ENCODE peak calls at places on chromosomes 6 and 20, in ten cellular contexts. O is uterus, S is body of pancreas, N is spleen, U is heart left ventricle, X is neural progenitor cell, F is PC-9, T is fibroblast of lung, P is A549, Z is endodermal cell. C is an unnamed sample.

GRCh38 chr6:167795874-167796667 is 30.6 kb upstream of the AFDN start:
- DNase-seq in Z (no peak), S (peak; percentile 67), F (peak; percentile 46), N (peak; percentile 77), T (no peak), P (no peak), U (peak; percentile 81), O (no peak), X (no peak), C (no peak)

GRCh38 chr6:74931567-74931966 is 274.3 kb downstream of the COL12A1 start:
- DNase-seq in S (no peak), O (no peak), U (no peak), X (no peak), F (no peak), N (no peak), P (no peak), Z (no peak), T (peak; percentile 91), C (no peak)

GRCh38 chr6:117425431-117426153 is at the start of gene ROS1:
- DNase-seq in X (no peak), P (no peak), T (no peak), N (no peak), O (no peak), U (no peak), S (no peak), F (no peak), Z (no peak), C (no peak)

GRCh38 chr6:149273318-149273717 is 44.2 kb upstream of the TAB2 start:
- DNase-seq in F (no peak), T (no peak), X (no peak), Z (no peak), P (no peak), U (peak; percentile 41), O (no peak), N (peak; percentile 88), S (peak; percentile 21), C (peak; percentile 73)

GRCh38 chr6:44245912-44246662 is 814 bp upstream of the HSP90AB1 start:
- DNase-seq in P (peak; percentile 91), O (peak; percentile 86), N (peak; percentile 96), U (peak; percentile 95), X (peak; percentile 95), T (peak; percentile 86), S (peak; percentile 93), F (peak; percentile 92), Z (peak; percentile 100), C (peak; percentile 97)

GRCh38 chr20:9458075-9458818 is 56.1 kb upstream of the LAMP5 start:
- DNase-seq in X (peak; percentile 68), S (peak; percentile 34), U (no peak), N (no peak), P (peak; percentile 38), F (no peak), T (no peak), O (no peak), Z (peak; percentile 76), C (no peak)

GRCh38 chr6:42417641-42418112 is 34.0 kb downstream of the TRERF1 start:
- DNase-seq in S (no peak), P (no peak), X (no peak), N (peak; percentile 66), O (no peak), T (peak; percentile 78), U (no peak), Z (no peak), F (no peak), C (no peak)

GRCh38 chr6:28001751-28002150 is 44.7 kb downstream of the OR2B6 start:
- DNase-seq in P (no peak), N (no peak), S (no peak), Z (no peak), F (no peak), T (no peak), X (no peak), U (no peak), O (no peak), C (no peak)

GRCh38 chr20:535958-536357 is 7.6 kb downstream of the CSNK2A1 start:
- DNase-seq in N (no peak), T (peak; percentile 33), Z (no peak), P (no peak), U (no peak), X (no peak), F (peak; percentile 27), O (no peak), S (peak; percentile 38), C (no peak)

GRCh38 chr6:53483423-53484353 is 61.2 kb downstream of the GCLC start:
- DNase-seq in N (peak; percentile 83), Z (no peak), T (peak; percentile 17), F (no peak), P (no peak), U (peak; percentile 69), O (peak; percentile 31), S (peak; percentile 26), X (no peak), C (no peak)

GRCh38 chr20:58251979-58252591 is 23.6 kb upstream of the ANKRD60 start:
- DNase-seq in T (peak; percentile 91), Z (no peak), S (no peak), P (peak; percentile 93), F (peak; percentile 37), N (no peak), U (no peak), O (no peak), X (no peak), C (no peak)

GRCh38 chr20:40999841-41000240 is 28.8 kb upstream of the TOP1 start:
- DNase-seq in U (no peak), P (no peak), N (no peak), F (no peak), Z (no peak), S (no peak), T (no peak), O (no peak), X (no peak), C (no peak)

GRCh38 chr6:136067731-136068341 is 182.3 kb downstream of the MTFR2 start:
- DNase-seq in P (no peak), N (no peak), Z (peak; percentile 79), X (peak; percentile 41), S (peak; percentile 6), U (no peak), O (no peak), F (peak; percentile 43), T (peak; percentile 82), C (no peak)

GRCh38 chr6:45613678-45614077 is 235.9 kb upstream of the SUPT3H start:
- DNase-seq in T (no peak), U (peak; percentile 42), P (no peak), Z (no peak), S (peak; percentile 12), O (peak; percentile 22), F (no peak), N (no peak), X (no peak), C (no peak)

GRCh38 chr6:77015350-77015749 is 447.9 kb downstream of the HTR1B start:
- DNase-seq in O (no peak), P (no peak), Z (no peak), T (peak; percentile 56), F (no peak), N (no peak), S (no peak), X (no peak), U (no peak), C (no peak)

GRCh38 chr20:45073182-45073581 is 27.7 kb downstream of the KCNS1 start:
- DNase-seq in T (peak; percentile 69), N (no peak), F (no peak), O (no peak), Z (no peak), U (no peak), X (no peak), S (no peak), P (no peak), C (no peak)

DNA sequence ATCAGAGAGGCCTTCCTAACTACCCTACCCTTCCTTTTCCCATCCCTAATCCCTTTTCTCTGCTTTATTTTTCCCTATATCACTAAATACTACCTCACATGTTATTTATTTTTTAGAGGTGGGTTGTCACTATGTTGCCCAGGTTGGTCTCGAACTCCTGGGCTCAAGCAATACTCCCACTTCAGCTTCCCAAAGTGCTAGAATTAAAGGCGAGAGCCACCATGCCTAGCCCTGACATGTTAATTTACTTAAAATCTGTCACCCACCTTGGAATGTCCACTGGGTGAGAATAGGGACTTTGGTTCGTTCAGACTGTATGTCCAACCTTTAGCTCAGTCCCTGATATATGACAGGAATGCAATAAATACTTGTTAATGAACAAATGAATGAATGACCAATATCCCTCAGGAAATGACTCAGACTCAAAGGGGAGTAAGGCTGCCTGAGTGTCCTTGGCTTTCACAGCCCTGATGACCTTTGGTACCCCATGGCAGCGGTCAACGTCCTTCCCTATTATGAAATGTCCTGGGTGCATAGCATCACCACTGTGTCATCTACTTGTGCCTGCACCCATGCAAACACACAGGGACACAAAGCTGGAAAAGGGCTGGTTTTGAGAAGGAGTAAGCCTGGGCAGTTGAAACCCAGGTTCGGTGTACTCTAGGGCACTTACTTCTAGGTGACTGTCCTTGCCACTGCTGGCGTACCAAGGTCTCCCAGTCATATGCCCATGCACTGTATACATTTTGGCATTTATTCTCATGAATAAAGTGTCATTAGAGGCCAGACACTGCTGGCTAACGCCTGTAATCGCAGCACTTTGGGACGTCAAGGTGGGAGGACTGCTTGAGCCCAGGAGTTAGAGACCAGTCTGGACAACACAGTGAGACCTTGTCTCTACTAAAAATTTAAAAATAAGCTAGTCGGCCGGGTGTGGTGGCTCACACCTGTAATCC is 26.5 kb downstream of the BCL2L1 start:
- DNase-seq in S (no peak), F (peak; percentile 85), P (peak; percentile 92), O (no peak), U (no peak), T (peak; percentile 74), N (no peak), X (no peak), Z (no peak), C (no peak)
- H3K4me1 ChIP-seq in S (peaks cover 77% of the 10 kb centered on the region), F (peaks cover 87% of the 10 kb centered on the region), P (peaks cover 100% of the 10 kb centered on the region), O (peaks cover 9% of the 10 kb centered on the region), U (peaks cover 90% of the 10 kb centered on the region), T (peaks cover 33% of the 10 kb centered on the region), N (peaks cover 92% of the 10 kb centered on the region), X (peaks cover 17% of the 10 kb centered on the region), Z (peaks cover 7% of the 10 kb centered on the region), C (peaks cover 78% of the 10 kb centered on the region)

GRCh38 chr6:15266423-15266996 is 20.6 kb downstream of the JARID2 start:
- DNase-seq in S (no peak), Z (no peak), N (no peak), U (peak; percentile 62), X (no peak), P (no peak), O (no peak), F (no peak), T (no peak), C (no peak)
- H3K4me1 ChIP-seq in S (peaks cover 48% of the 10 kb centered on the region), Z (peaks cover 43% of the 10 kb centered on the region), N (peaks cover 89% of the 10 kb centered on the region), U (peaks cover 75% of the 10 kb centered on the region), X (peaks cover 59% of the 10 kb centered on the region), P (peaks cover 15% of the 10 kb centered on the region), O (peaks cover 6% of the 10 kb centered on the region), F (peaks cover 10% of the 10 kb centered on the region), T (peaks cover 25% of the 10 kb centered on the region), C (peaks cover 67% of the 10 kb centered on the region)

DNA sequence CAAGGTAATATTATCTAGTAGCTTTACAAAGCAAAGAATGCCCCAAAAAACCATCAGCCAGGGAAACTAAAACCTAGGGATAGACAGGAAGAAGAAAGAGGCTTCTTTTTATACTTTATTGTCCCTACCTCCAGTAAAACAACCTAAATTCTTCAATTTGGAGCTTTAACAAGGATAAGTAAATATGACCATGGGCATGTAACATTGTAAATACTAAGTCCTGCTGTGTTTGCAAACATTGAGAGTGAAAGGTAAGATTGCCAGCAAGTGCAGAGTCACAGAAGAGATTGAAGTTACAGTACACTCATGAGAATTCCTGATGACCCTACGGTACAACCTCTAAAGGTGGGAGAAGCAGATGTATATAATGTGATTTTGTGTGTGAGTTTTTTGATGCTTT is 117.2 kb downstream of the FOXO3 start:
- DNase-seq in N (no peak), Z (no peak), O (no peak), S (no peak), U (no peak), F (no peak), P (no peak), T (no peak), X (no peak), C (no peak)
- H3K4me1 ChIP-seq in N (peaks cover 21% of the 10 kb centered on the region), Z (peaks cover 11% of the 10 kb centered on the region), O (peaks cover 11% of the 10 kb centered on the region), S (peaks cover 71% of the 10 kb centered on the region), U (peaks cover 66% of the 10 kb centered on the region), F (peaks cover 67% of the 10 kb centered on the region), P (peaks cover 19% of the 10 kb centered on the region), T (peaks cover 25% of the 10 kb centered on the region), X (no peaks in the 10 kb centered on the region), C (peaks cover 41% of the 10 kb centered on the region)

GRCh38 chr6:6657820-6658217 is 69.3 kb downstream of the LY86 start:
- DNase-seq in Z (no peak), O (no peak), S (no peak), T (no peak), F (no peak), X (no peak), U (no peak), P (no peak), N (no peak), C (no peak)
- H3K4me1 ChIP-seq in Z (no peaks in the 10 kb centered on the region), O (no peaks in the 10 kb centered on the region), S (no peaks in the 10 kb centered on the region), T (no peaks in the 10 kb centered on the region), F (peaks cover 9% of the 10 kb centered on the region), X (no peaks in the 10 kb centered on the region), U (peaks cover 76% of the 10 kb centered on the region), P (no peaks in the 10 kb centered on the region), N (peaks cover 67% of the 10 kb centered on the region), C (peaks cover 44% of the 10 kb centered on the region)